ENCODE peak calls at places on chromosomes 1 and 21, in five cellular contexts. O, N, A, P and X are unnamed samples.

GRCh38 chr1:67685558-67686271 is 714 bp downstream of the GADD45A start:
- DNase-seq in O (peak), A (peak), N (peak), P (peak), X (no peak)

GRCh38 chr1:64343105-64343960 is 126.6 kb upstream of the CACHD1 start:
- DNase-seq in O (no peak), N (no peak), P (no peak), A (no peak), X (no peak)

GRCh38 chr1:11569551-11569950 is 84.7 kb downstream of the FBXO2 start:
- DNase-seq in A (no peak), O (no peak), N (no peak), P (no peak), X (no peak)

GRCh38 chr1:155002479-155003226 is at the start of gene ZBTB7B:
- DNase-seq in P (peak), N (no peak), O (no peak), A (no peak), X (no peak)

GRCh38 chr1:37277366-37277765 is 197.0 kb upstream of the ZC3H12A start:
- DNase-seq in P (no peak), N (no peak), O (no peak), A (no peak), X (no peak)

GRCh38 chr1:25066253-25066652 is 136.2 kb upstream of the RUNX3 start:
- DNase-seq in A (no peak), N (no peak), P (peak), O (no peak), X (no peak)

GRCh38 chr1:157404614-157405013 is 147.7 kb downstream of the FCRL5 start:
- DNase-seq in N (no peak), P (no peak), A (no peak), O (no peak), X (no peak)

GRCh38 chr21:29501451-29501850 is 202.7 kb downstream of the BACH1 start:
- DNase-seq in N (no peak), O (no peak), A (no peak), P (no peak), X (no peak)

GRCh38 chr1:178628637-178629548 is 96.2 kb upstream of the RALGPS2 start:
- DNase-seq in O (no peak), A (peak), N (no peak), P (no peak), X (no peak)

GRCh38 chr21:33650929-33651505 is 8.7 kb downstream of the ITSN1 start:
- DNase-seq in N (no peak), A (no peak), P (no peak), O (no peak), X (no peak)

GRCh38 chr1:228325267-228325666 is 81.4 kb downstream of the TRIM11 start:
- DNase-seq in P (no peak), N (no peak), O (no peak), A (no peak), X (no peak)

GRCh38 chr1:201436461-201436860 is 14.9 kb upstream of the TNNI1 start:
- DNase-seq in O (no peak), A (no peak), N (no peak), P (peak), X (no peak)

GRCh38 chr1:164617607-164618564 is 58.9 kb downstream of the PBX1 start:
- DNase-seq in N (peak), P (peak), O (no peak), A (no peak), X (no peak)

GRCh38 chr1:59845091-59845490 is 30.3 kb downstream of the HOOK1 start:
- DNase-seq in N (no peak), P (no peak), O (no peak), A (no peak), X (no peak)

GRCh38 chr1:207084701-207085180 is 3.9 kb upstream of the C4BPB start:
- DNase-seq in P (peak), A (peak), O (no peak), N (peak), X (no peak)

GRCh38 chr1:198530964-198531363 is 9.5 kb downstream of the ATP6V1G3 start:
- DNase-seq in P (peak), A (no peak), N (no peak), O (no peak), X (no peak)

GRCh38 chr1:26170472-26170821 is 739 bp downstream of the ZNF593 start:
- DNase-seq in N (no peak), O (no peak), P (no peak), A (no peak), X (no peak)

GRCh38 chr1:112395261-112395831 is 668 bp upstream of the CTTNBP2NL start:
- DNase-seq in P (peak), A (no peak), N (no peak), O (no peak), X (no peak)

GRCh38 chr21:28193189-28193588 is 799.5 kb downstream of the LTN1 start:
- DNase-seq in N (no peak), P (no peak), O (no peak), A (no peak), X (no peak)

GRCh38 chr1:110436635-110437034 is 14.3 kb upstream of the PROK1 start:
- DNase-seq in A (no peak), P (peak), O (no peak), N (no peak), X (no peak)

GRCh38 chr1:47432071-47433036 is 5.5 kb upstream of the FOXD2 start:
- DNase-seq in A (peak), N (peak), P (peak), O (no peak), X (peak)

GRCh38 chr1:233113009-233113712 is 162.8 kb downstream of the NTPCR start:
- DNase-seq in N (peak), P (peak), A (peak), O (no peak), X (peak)

GRCh38 chr21:41967708-41968107 is 13.9 kb upstream of the C2CD2 start:
- DNase-seq in P (no peak), A (no peak), N (no peak), O (no peak), X (peak)

GRCh38 chr1:226349081-226349480 is 40.1 kb upstream of the LIN9 start:
- DNase-seq in A (no peak), P (no peak), O (no peak), N (no peak), X (no peak)

GRCh38 chr1:55378582-55378981 is 163.4 kb upstream of the USP24 start:
- DNase-seq in P (peak), A (no peak), O (no peak), N (no peak), X (peak)

GRCh38 chr21:44911384-44912157 is 9.1 kb downstream of the ITGB2 start:
- DNase-seq in A (peak), N (peak), O (no peak), P (no peak), X (peak)

GRCh38 chr1:89959070-89959654 is 35.7 kb upstream of the ZNF326 start:
- DNase-seq in P (no peak), A (no peak), O (no peak), N (no peak), X (no peak)

GRCh38 chr1:844472-845026 is 79.2 kb upstream of the SAMD11 start:
- DNase-seq in O (no peak), N (no peak), P (no peak), A (no peak), X (no peak)

GRCh38 chr1:155177192-155177917 is 3.7 kb downstream of the TRIM46 start:
- DNase-seq in O (no peak), P (no peak), A (peak), N (peak), X (no peak)

GRCh38 chr1:159953866-159954515 is at the start of gene SLAMF9:
- DNase-seq in O (no peak), A (no peak), P (no peak), N (no peak), X (no peak)

GRCh38 chr21:27423906-27424595 is 457.2 kb upstream of the ADAMTS5 start:
- DNase-seq in O (no peak), N (no peak), P (no peak), A (no peak), X (no peak)

GRCh38 chr1:43706598-43707190 is 642 bp upstream of the ST3GAL3 start:
- DNase-seq in P (peak), N (no peak), A (no peak), O (no peak), X (no peak)

GRCh38 chr1:67468066-67468718 is 38.0 kb upstream of the SERBP1 start:
- DNase-seq in N (no peak), P (no peak), O (no peak), A (no peak), X (no peak)

GRCh38 chr1:37722181-37723071 is 30.1 kb downstream of the CDCA8 start:
- DNase-seq in N (no peak), O (no peak), P (no peak), A (no peak), X (no peak)

GRCh38 chr1:12091191-12091590 is 28.1 kb downstream of the TNFRSF8 start:
- DNase-seq in O (no peak), N (no peak), P (no peak), A (no peak), X (no peak)

GRCh38 chr1:7387053-7387861 is 383.8 kb upstream of the VAMP3 start:
- DNase-seq in N (no peak), P (no peak), A (peak), O (no peak), X (peak)